ENCODE peak calls at places on chromosomes 3 and 15, in six cellular contexts. O is AG09309, V is tibial artery, J is psoas muscle, E is dorsolateral prefrontal cortex, N is fibroblast of mammary gland. I is an unnamed sample.

GRCh38 chr15:52514482-52514881 is 14.2 kb downstream of the MYO5A start:
- DNase-seq in O (no peak), V (no peak), J (no peak), E (no peak), N (no peak), I (no peak)

GRCh38 chr3:37935756-37936666 is 54.6 kb upstream of the VILL start:
- DNase-seq in O (peak; percentile 93), V (no peak), J (no peak), E (no peak), N (peak; percentile 95), I (no peak)

GRCh38 chr3:171393032-171393744 is 67.0 kb downstream of the TNIK start:
- DNase-seq in O (no peak), V (no peak), J (no peak), E (no peak), N (no peak), I (no peak)

GRCh38 chr3:141486416-141486734 is 452 bp upstream of the RASA2 start:
- DNase-seq in O (no peak), V (peak; percentile 40), J (no peak), E (no peak), N (no peak), I (no peak)

GRCh38 chr3:149494759-149495580 is 20.5 kb downstream of the TM4SF4 start:
- DNase-seq in O (no peak), V (no peak), J (no peak), E (no peak), N (peak; percentile 82), I (no peak)

GRCh38 chr3:10423171-10423882 is 82.1 kb downstream of the ATP2B2 start:
- DNase-seq in O (no peak), V (no peak), J (no peak), E (no peak), N (no peak), I (no peak)

GRCh38 chr3:99757948-99758347 is 59.7 kb upstream of the CMSS1 start:
- DNase-seq in O (no peak), V (no peak), J (no peak), E (no peak), N (no peak), I (no peak)

GRCh38 chr3:186782542-186783069 is 771 bp upstream of the EIF4A2 start:
- DNase-seq in O (no peak), V (no peak), J (no peak), E (no peak), N (no peak), I (no peak)

GRCh38 chr3:187770224-187770623 is 25.0 kb upstream of the BCL6 start:
- DNase-seq in O (no peak), V (no peak), J (no peak), E (no peak), N (no peak), I (peak; percentile 86)

GRCh38 chr3:138976047-138976446 is 29.0 kb downstream of the FOXL2NB start:
- DNase-seq in O (no peak), V (no peak), J (no peak), E (no peak), N (no peak), I (no peak)

GRCh38 chr3:31370093-31370666 is 162.5 kb upstream of the STT3B start:
- DNase-seq in O (no peak), V (no peak), J (no peak), E (no peak), N (no peak), I (no peak)

GRCh38 chr3:107683447-107683846 is 160.7 kb downstream of the BBX start:
- DNase-seq in O (no peak), V (no peak), J (no peak), E (no peak), N (peak; percentile 68), I (no peak)

GRCh38 chr3:40308725-40309438 is 625 bp upstream of the EIF1B start:
- DNase-seq in O (no peak), V (no peak), J (no peak), E (no peak), N (no peak), I (peak; percentile 19)

GRCh38 chr3:60779637-60780036 is 471.6 kb downstream of the FHIT start:
- DNase-seq in O (no peak), V (no peak), J (no peak), E (no peak), N (no peak), I (no peak)

GRCh38 chr15:95760508-95760907 is 570.0 kb upstream of the NR2F2 start:
- DNase-seq in O (no peak), V (no peak), J (no peak), E (no peak), N (peak; percentile 21), I (peak; percentile 40)

GRCh38 chr3:157136647-157137387 is 23.1 kb downstream of the CCNL1 start:
- DNase-seq in O (no peak), V (peak; percentile 27), J (peak; percentile 63), E (no peak), N (peak; percentile 82), I (no peak)

GRCh38 chr3:106711650-106712049 is 665.6 kb upstream of the CCDC54 start:
- DNase-seq in O (peak; percentile 13), V (no peak), J (no peak), E (no peak), N (peak; percentile 65), I (no peak)

GRCh38 chr3:163773136-163773535 is 1305.2 kb downstream of the SI start:
- DNase-seq in O (no peak), V (no peak), J (no peak), E (no peak), N (no peak), I (no peak)

GRCh38 chr15:23759964-23760363 is 72.9 kb upstream of the NDN start:
- DNase-seq in O (no peak), V (no peak), J (no peak), E (no peak), N (no peak), I (no peak)
- TF ChIP-seq CTCF in O (no peak), V (no peak), J (no peak), E (no peak), N (no peak), I (no peak)

DNA sequence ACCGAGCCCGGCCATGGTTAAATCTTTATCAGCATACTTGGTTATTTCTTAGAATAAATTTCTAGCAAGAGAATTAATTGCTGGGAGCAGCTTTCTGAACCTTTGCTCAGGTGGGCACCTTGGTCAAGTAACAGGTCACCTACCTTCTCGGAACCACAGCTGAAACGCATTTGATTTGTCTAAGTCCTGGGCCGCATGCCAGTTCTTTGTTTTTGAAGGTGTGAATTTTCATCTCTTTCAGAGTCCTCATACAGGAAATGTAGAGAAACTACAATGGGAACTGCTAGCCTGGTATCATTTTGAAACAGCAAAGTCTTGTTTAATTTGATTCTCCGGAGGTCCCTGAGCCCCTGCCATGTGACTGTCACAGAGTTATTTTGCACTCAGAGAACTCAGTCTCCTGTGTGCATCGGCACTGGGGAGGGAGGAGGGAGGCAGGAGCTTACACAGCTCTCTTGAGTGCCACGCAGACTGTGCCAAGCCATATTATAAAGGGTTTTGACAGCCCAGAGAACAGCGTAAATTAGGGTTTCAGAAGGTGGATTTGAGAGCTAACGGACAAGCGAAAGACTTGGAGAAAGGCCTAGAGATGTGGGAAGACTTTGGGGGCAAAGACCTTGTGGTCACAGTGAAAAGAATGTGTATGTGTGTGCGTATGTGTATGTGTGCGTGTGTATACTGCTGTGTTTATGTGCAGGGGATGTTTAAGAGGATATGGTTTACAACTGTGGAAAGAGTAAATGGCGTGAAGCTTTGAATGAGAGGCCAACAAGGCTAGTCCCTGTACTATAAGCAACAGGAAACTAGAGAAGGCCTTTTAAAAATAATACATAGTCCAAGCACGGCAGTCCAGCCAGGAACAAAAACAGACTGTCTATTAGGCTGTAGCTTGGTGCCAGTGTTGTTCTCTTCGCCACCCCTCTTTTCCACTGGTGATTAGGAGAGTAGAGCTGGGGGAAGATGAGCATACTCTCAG is 61.8 kb upstream of the ATP13A3 start:
- DNase-seq in O (no peak), V (no peak), J (no peak), E (no peak), N (no peak), I (peak; percentile 16)
- H3K4me3 ChIP-seq in O (no peak overlapping the region), V (no peak overlapping the region), J (no peak overlapping the region), E (no peak overlapping the region), N (no peak overlapping the region), I (no peak overlapping the region)

GRCh38 chr3:48558446-48559134 is 2.0 kb upstream of the PFKFB4 start:
- DNase-seq in O (no peak), V (peak; percentile 73), J (peak; percentile 74), E (no peak), N (no peak), I (no peak)

GRCh38 chr3:48553886-48554845 is 2.4 kb downstream of the PFKFB4 start:
- DNase-seq in O (no peak), V (no peak), J (no peak), E (no peak), N (no peak), I (no peak)

GRCh38 chr3:48555231-48555948 is 1.2 kb downstream of the PFKFB4 start:
- DNase-seq in O (no peak), V (no peak), J (no peak), E (no peak), N (no peak), I (no peak)

GRCh38 chr3:48555949-48556795 is 431 bp downstream of the PFKFB4 start:
- DNase-seq in O (no peak), V (peak; percentile 27), J (no peak), E (no peak), N (no peak), I (no peak)

DNA sequence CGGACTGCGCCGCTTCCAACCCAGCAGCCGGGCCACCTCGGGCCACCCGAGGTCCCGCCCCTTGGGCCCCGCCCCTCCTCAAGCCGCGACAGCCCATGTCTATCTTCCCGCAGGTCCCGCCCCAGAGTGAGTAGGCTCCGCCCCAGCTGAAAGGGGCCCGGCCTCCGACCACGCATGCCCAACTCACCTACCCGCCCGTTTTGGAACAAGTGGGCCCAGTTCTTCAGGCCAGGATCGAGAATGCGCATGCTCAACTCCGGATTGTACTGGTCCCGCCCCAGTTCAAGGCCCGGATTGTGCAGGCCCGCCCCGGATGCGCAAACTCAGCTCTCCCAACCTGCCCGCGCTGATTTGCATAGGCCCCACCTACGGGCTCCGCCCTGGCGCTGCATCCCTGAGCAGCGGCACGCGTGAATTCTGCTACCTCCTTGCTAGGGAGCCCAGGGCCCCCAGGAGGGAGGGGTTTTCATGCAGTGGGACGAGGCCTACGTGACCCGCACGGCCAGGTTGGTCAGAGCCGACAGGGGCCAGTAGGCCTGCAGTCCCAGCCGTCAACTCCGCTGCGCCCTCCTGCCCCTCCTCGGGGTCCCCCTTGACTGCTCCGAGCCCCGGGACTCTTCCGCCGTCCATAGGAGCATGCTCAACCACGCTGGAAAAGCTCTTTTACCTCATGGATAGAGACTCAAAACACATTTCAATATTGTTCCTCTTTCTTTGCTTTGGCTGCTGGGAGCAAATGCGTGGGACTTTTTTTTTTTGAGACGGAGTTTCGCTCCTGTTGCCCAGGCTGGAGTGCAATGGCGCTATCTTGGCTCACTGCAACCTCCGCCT is at the start of gene PFKFB4:
- DNase-seq in O (peak; percentile 95), V (peak; percentile 99), J (peak; percentile 100), E (peak; percentile 99), N (peak; percentile 99), I (peak; percentile 100)
- TF ChIP-seq CTCF in O (no peak), V (no peak), J (no peak), E (peak; percentile 51), N (no peak), I (no peak)

DNA sequence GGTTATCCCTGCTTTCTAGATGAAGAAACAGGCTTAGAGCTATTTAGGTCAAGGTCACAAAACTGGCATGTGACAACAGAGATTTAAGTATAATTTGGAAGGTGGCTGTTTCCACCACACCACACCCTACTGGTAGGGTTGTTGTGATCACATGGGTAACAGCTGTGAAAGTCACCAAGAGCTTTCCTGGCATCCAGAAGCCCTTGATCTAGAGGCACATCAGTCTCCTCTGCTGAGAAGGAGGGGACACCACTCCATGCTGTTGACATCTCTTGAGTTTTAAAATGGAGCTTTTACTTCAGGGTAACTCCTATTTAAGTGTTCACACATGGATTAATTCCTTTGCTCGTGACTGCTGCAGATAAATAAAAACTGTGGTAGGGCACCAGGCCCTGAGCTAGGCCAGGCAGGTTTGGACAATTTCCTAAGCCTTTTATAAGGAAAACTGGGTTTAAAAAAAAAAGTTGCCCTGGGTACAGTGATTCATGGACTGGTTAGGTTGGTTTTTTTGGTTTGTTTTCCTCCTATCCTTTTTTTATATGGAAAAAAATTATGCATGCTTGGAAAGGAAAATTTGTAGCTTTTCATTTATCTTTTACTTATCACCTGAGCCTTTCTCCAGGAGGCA is 7.5 kb downstream of the EXOSC7 start:
- DNase-seq in O (no peak), V (no peak), J (no peak), E (no peak), N (no peak), I (no peak)
- H3K4me3 ChIP-seq in O (no peak overlapping the region), V (no peak overlapping the region), J (no peak overlapping the region), E (no peak overlapping the region), N (no peak overlapping the region), I (no peak overlapping the region)

I was measured in GM12865.